ENCODE peak calls at places on chromosomes 3 and 15, in nine cellular contexts. S is NT2/D1; T is mucosa of descending colon; Z is kidney; D is effector memory CD4-positive, alpha-beta T cell; K is heart left ventricle; G is vagina; W is H1; X is cardiac fibroblast. A is an unnamed sample.

GRCh38 chr3:37279226-37279625 is 104.8 kb upstream of the LRRFIP2 start:
- DNase-seq in D (no peak), T (no peak), X (no peak), K (no peak), Z (no peak), W (no peak), S (no peak), G (no peak), A (no peak)

GRCh38 chr15:68812596-68813548 is 7.8 kb downstream of the ANP32A start:
- DNase-seq in K (no peak), X (peak), T (no peak), D (no peak), Z (no peak), G (no peak), W (no peak), S (no peak), A (no peak)

GRCh38 chr3:121942116-121942786 is 48.0 kb downstream of the SLC15A2 start:
- DNase-seq in Z (no peak), W (no peak), D (no peak), G (no peak), K (no peak), S (no peak), X (no peak), T (no peak), A (no peak)

GRCh38 chr15:60918234-60918964 is 310.7 kb downstream of the RORA start:
- DNase-seq in K (no peak), S (no peak), W (no peak), Z (no peak), T (no peak), X (no peak), D (no peak), G (no peak), A (no peak)

GRCh38 chr15:84878504-84878903 is 6.0 kb upstream of the SLC28A1 start:
- DNase-seq in T (peak), K (peak), W (peak), S (peak), X (peak), G (no peak), D (no peak), Z (no peak), A (no peak)

GRCh38 chr15:70488941-70489848 is 274.2 kb downstream of the UACA start:
- DNase-seq in T (no peak), X (no peak), G (no peak), K (no peak), D (no peak), S (no peak), W (no peak), Z (no peak), A (no peak)

GRCh38 chr3:14174483-14174882 is 3.9 kb downstream of the XPC start:
- DNase-seq in G (no peak), Z (no peak), X (peak), S (no peak), D (no peak), T (no peak), K (no peak), W (no peak), A (no peak)

GRCh38 chr3:17942856-17943255 is 200.4 kb upstream of the TBC1D5 start:
- DNase-seq in K (no peak), D (no peak), T (no peak), Z (no peak), G (no peak), S (no peak), X (no peak), W (no peak), A (no peak)

GRCh38 chr3:76624128-76624527 is 415.8 kb upstream of the ROBO2 start:
- DNase-seq in X (no peak), D (no peak), Z (no peak), W (no peak), T (no peak), K (no peak), S (no peak), G (no peak), A (no peak)

GRCh38 chr15:70478251-70478990 is 284.9 kb downstream of the UACA start:
- DNase-seq in D (no peak), S (no peak), Z (peak), T (peak), X (no peak), W (no peak), K (peak), G (no peak), A (no peak)

GRCh38 chr3:183085634-183086390 is 13.5 kb downstream of the MCCC1 start:
- DNase-seq in D (no peak), S (peak), W (peak), Z (no peak), G (no peak), X (no peak), T (no peak), K (no peak), A (no peak)

GRCh38 chr15:37253877-37254276 is 153.5 kb upstream of the MEIS2 start:
- DNase-seq in W (no peak), T (no peak), D (no peak), G (no peak), X (peak), K (no peak), Z (no peak), S (no peak), A (no peak)

GRCh38 chr15:51721199-51721960 is 16.1 kb downstream of the LYSMD2 start:
- DNase-seq in G (no peak), Z (no peak), D (no peak), W (no peak), S (no peak), T (no peak), X (peak), K (no peak), A (no peak)

GRCh38 chr3:29754346-29754745 is 473.5 kb downstream of the RBMS3 start:
- DNase-seq in T (no peak), S (no peak), K (no peak), X (no peak), Z (no peak), W (no peak), G (no peak), D (no peak), A (no peak)

GRCh38 chr3:76111808-76112207 is 326.5 kb upstream of the ZNF717 start:
- DNase-seq in W (no peak), S (no peak), K (no peak), X (no peak), Z (no peak), G (no peak), T (no peak), D (no peak), A (no peak)

GRCh38 chr3:187994221-187995085 is 159.5 kb upstream of the LPP start:
- DNase-seq in T (no peak), X (peak), W (no peak), S (no peak), D (no peak), Z (no peak), K (no peak), G (no peak), A (no peak)

GRCh38 chr3:50169232-50169631 is 14.1 kb downstream of the SEMA3F start:
- DNase-seq in K (no peak), S (no peak), W (no peak), T (no peak), G (no peak), Z (no peak), X (no peak), D (no peak), A (no peak)

GRCh38 chr15:29115093-29115991 is 154.3 kb downstream of the NSMCE3 start:
- DNase-seq in S (no peak), W (peak), T (no peak), X (peak), Z (no peak), G (no peak), D (no peak), K (no peak), A (no peak)

GRCh38 chr15:63860161-63860954 is 26.6 kb upstream of the HERC1 start:
- DNase-seq in K (no peak), T (no peak), W (no peak), Z (no peak), S (no peak), G (no peak), X (no peak), D (no peak), A (no peak)

GRCh38 chr15:67836477-67836876 is 3.4 kb downstream of the RNU6-1 start:
- DNase-seq in S (no peak), X (peak), Z (peak), G (no peak), K (no peak), T (peak), W (peak), D (no peak), A (no peak)

GRCh38 chr3:150411971-150412370 is 3.9 kb downstream of the TSC22D2 start:
- DNase-seq in Z (no peak), W (no peak), G (no peak), S (no peak), D (no peak), K (no peak), X (no peak), T (no peak), A (no peak)

GRCh38 chr3:97306226-97306625 is 458.3 kb upstream of the ARL6 start:
- DNase-seq in T (no peak), Z (no peak), G (no peak), W (no peak), S (no peak), K (no peak), X (no peak), D (no peak), A (no peak)

GRCh38 chr3:142272200-142272891 is 47.0 kb upstream of the GK5 start:
- DNase-seq in W (no peak), D (no peak), S (no peak), T (no peak), X (no peak), G (no peak), K (no peak), Z (no peak), A (no peak)

GRCh38 chr3:187999821-188000220 is 154.1 kb upstream of the LPP start:
- DNase-seq in S (no peak), G (no peak), D (peak), K (no peak), W (no peak), T (no peak), Z (no peak), X (no peak), A (no peak)

GRCh38 chr3:73405853-73406252 is 218.9 kb downstream of the PDZRN3 start:
- DNase-seq in W (no peak), X (peak), T (no peak), Z (no peak), G (no peak), D (no peak), K (no peak), S (no peak), A (no peak)

GRCh38 chr15:74844319-74845207 is 1.6 kb upstream of the ULK3 start:
- DNase-seq in T (no peak), G (no peak), D (no peak), Z (peak), K (no peak), W (no peak), S (no peak), X (no peak), A (no peak)

GRCh38 chr3:134323966-134324962 is 50.0 kb downstream of the AMOTL2 start:
- DNase-seq in W (no peak), T (no peak), X (no peak), D (no peak), K (no peak), S (no peak), Z (no peak), G (no peak), A (no peak)

GRCh38 chr3:64988188-64988587 is 300.4 kb upstream of the ADAMTS9 start:
- DNase-seq in Z (no peak), S (no peak), D (no peak), T (no peak), W (no peak), X (no peak), K (no peak), G (no peak), A (no peak)

GRCh38 chr3:24123596-24123995 is 178.5 kb downstream of the NR1D2 start:
- DNase-seq in Z (no peak), T (no peak), W (no peak), S (no peak), X (peak), D (no peak), K (no peak), G (no peak), A (no peak)

GRCh38 chr15:69081310-69082004 is 67.0 kb downstream of the NOX5 start:
- DNase-seq in T (no peak), K (peak), W (no peak), Z (peak), G (no peak), S (no peak), D (no peak), X (peak), A (no peak)

DNA sequence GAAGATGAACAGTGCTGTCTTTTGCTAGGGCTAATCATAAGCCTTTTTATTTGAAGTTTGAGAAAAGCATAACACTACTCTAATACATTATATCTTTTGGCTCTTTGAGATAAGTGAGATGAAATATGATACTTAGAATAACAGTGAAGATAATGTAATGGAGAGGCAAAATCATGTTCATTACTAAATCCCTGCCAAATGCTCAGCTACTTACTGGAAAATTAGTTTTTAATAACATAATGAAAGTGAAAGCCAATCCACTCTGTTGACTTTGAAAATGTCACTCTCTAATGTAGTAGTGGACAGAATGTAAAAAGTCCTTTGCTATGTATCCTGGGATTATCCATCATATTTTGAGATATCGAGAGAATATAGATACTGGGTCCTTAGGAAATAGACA is 35.9 kb upstream of the MYH15 start:
- DNase-seq in D (no peak), X (peak), T (no peak), G (no peak), Z (no peak), S (no peak), K (no peak), W (no peak), A (no peak)
- H3K4me3 ChIP-seq in D (peak), X (no peak), T (no peak), G (no peak), Z (peak), S (no peak), K (no peak), W (no peak), A (peak)

GRCh38 chr15:98800437-98801233 is 152.3 kb downstream of the IGF1R start:
- DNase-seq in D (no peak), G (peak), S (peak), X (peak), K (peak), W (no peak), Z (peak), T (no peak), A (no peak)
- H3K4me3 ChIP-seq in D (no peak), G (peak), S (no peak), X (no peak), K (no peak), W (peak), Z (no peak), T (no peak), A (no peak)

DNA sequence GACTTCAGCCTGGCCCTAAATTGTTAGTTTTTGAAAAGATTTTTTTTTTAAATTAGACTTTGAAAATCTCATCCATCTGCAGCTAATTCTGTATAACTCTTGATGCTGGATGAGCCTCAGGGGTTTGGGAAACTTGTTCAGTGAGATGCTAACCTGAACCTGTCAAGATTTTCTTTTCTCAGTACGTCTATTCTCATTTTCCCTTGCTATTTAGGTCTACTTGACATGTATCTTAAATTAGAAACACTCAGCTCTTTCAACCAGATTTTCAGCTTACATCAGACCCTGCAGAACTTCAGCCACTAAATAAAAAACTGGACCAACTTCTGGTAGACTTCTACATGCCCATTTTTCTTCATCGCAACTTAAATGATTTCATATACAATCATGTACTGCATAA is 61.4 kb downstream of the MFSD1 start:
- DNase-seq in D (no peak), X (no peak), S (no peak), G (no peak), T (no peak), Z (no peak), K (no peak), W (no peak), A (no peak)
- H3K4me3 ChIP-seq in D (no peak), X (no peak), S (no peak), G (no peak), T (no peak), Z (no peak), K (no peak), W (no peak), A (no peak)

DNA sequence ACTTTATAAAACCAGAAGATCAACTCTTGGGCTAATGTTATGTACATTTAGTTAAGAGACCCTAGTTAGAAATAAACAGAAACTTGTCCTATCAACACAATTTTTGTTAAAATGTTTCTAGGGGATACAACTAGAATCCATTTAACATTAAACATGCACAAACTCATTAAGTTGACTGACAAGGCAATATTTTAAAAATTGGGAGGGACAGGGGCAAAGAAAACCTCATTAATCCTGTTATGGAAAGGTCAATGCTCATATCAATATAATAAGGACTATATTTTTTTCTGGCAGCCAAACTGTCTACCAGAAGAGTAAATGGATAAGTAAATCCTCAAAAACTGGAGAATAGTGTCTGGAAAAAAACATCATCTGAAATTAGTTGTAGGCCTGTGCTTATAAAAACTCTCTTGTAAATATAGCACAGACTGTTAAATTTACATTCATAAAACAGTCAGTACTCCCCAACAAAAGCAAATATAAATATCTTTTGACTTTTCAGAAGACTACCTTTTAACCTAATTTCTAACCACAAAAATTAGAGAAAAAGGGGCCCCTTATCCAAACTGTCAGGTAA is 4.4 kb downstream of the TRA2B start:
- DNase-seq in K (no peak), G (no peak), W (no peak), D (no peak), Z (no peak), T (no peak), X (no peak), S (no peak), A (no peak)
- H3K4me3 ChIP-seq in K (no peak), G (peak), W (peak), D (peak), Z (peak), T (no peak), X (peak), S (peak), A (peak)

DNA sequence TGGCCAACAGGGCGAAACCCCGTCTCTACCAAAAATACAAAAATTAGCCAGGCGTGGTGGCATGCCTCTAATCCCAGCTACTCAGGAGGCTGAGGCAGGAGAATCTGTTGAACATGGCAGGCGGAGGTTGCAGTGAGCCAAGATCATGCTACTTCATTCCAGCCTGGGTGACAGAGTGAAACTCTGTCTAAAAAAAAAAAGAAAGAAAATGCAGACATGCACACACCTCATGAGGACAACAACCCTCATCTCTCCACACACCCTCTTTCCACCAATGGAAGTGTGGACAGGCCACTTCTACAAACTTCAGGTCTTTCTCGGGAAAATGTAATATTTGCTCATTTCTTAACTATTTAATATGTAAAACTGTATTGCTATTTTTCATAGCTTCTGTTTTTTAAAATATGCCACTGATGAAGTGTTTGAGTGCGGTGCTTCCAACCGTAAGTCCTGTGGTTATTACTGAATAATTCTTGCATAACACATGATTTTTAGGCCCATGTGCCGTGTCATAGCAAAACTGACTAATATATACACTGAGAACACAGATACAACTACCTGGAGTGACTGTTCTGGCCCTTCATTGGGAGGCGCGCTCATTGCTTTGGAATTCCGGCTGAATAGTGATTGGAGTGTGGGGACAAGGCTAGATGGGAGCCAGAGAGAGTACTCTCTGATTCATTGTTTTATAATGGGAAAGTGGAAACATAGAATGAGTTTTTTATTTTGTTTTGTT is 23.1 kb downstream of the LRRC31 start:
- DNase-seq in W (peak), D (no peak), K (no peak), G (no peak), Z (no peak), S (no peak), T (no peak), X (peak), A (no peak)
- H3K4me3 ChIP-seq in W (no peak), D (no peak), K (no peak), G (no peak), Z (no peak), S (no peak), T (no peak), X (no peak), A (no peak)

DNA sequence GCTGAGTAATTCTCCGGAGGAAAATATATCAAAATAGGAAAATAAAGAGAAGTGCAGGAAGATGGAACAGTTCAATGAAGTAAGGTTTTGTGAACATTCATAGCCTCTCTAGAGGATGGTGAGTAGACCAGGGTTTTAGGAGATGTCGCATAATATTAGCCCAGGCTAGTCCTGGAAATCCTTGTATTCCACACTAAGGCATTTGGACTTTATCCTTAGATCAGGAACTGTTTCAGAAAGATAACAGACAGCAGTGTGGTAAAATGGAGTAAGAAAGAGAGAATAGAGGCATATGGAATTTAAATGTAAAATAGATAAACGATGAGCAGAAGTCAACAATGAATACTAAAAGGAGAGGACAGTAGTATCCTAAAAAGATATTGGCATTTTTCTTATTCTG is 12.1 kb downstream of the COPB2 start:
- DNase-seq in Z (no peak), D (no peak), K (no peak), X (no peak), W (no peak), T (no peak), S (no peak), G (no peak), A (no peak)
- H3K4me3 ChIP-seq in Z (no peak), D (no peak), K (no peak), X (no peak), W (no peak), T (no peak), S (no peak), G (no peak), A (no peak)

DNA sequence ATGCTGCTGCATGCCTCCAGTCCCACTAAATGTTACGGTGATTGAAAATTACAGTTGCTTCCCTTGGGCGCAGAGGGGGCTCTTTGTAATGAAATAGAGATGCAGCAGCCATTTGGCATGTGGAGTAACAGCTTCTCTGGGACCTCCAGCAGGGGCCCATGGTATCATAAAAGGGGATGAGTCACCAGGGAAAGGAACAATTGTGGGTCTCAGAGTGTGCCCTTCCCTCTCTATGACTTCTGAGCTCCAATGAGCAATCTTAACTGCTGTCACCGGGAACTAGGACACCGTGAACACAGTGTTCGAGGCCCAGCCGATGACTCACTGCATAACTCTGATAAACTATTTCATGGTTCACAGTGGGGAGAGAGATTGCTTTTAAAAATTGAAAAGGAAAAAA is 164.8 kb upstream of the NUDT16 start:
- DNase-seq in G (no peak), S (peak), Z (no peak), K (no peak), D (no peak), W (no peak), X (peak), T (no peak), A (no peak)
- H3K4me3 ChIP-seq in G (no peak), S (no peak), Z (no peak), K (no peak), D (no peak), W (no peak), X (no peak), T (no peak), A (no peak)

GRCh38 chr3:190322604-190323240 is 476 bp upstream of the CLDN1 start:
- DNase-seq in G (no peak), T (no peak), Z (no peak), W (no peak), K (no peak), D (no peak), S (no peak), X (peak), A (no peak)
- H3K4me3 ChIP-seq in G (peak), T (no peak), Z (peak), W (peak), K (peak), D (peak), S (peak), X (peak), A (peak)